ENCODE peak calls at places on chromosomes 1 and 21, in nine cellular contexts. T, J, A, M, R, I, V, P and Q are unnamed samples.

GRCh38 chr1:1399870-1400575 is 888 bp upstream of the CCNL2 start:
- DNase-seq in A (peak; percentile 77), T (no peak), V (no peak), J (no peak), P (no peak), R (no peak), I (no peak), M (peak; percentile 28), Q (peak; percentile 35)

GRCh38 chr1:228358039-228358763 is 48.4 kb downstream of the TRIM11 start:
- DNase-seq in T (no peak), M (no peak), P (no peak), R (no peak), J (no peak), I (no peak), V (no peak), A (no peak), Q (peak; percentile 42)

GRCh38 chr1:27508139-27508665 is 18.2 kb upstream of the WASF2 start:
- DNase-seq in V (no peak), A (no peak), J (no peak), M (no peak), R (no peak), T (no peak), I (no peak), P (no peak), Q (no peak)

GRCh38 chr1:14794136-14794768 is 195.8 kb downstream of the KAZN start:
- DNase-seq in R (no peak), J (no peak), V (no peak), P (no peak), M (peak; percentile 45), T (no peak), A (no peak), I (no peak), Q (no peak)

GRCh38 chr1:201123866-201124265 is 3.1 kb downstream of the ASCL5 start:
- DNase-seq in I (no peak), A (no peak), R (no peak), T (no peak), P (no peak), M (no peak), J (no peak), V (no peak), Q (no peak)

GRCh38 chr1:220680085-220680687 is 10.0 kb upstream of the C1orf115 start:
- DNase-seq in R (no peak), P (no peak), A (peak; percentile 32), J (peak; percentile 64), T (no peak), M (peak; percentile 50), I (no peak), V (no peak), Q (peak; percentile 43)

GRCh38 chr1:154697710-154698109 is 89.7 kb upstream of the ADAR start:
- DNase-seq in I (no peak), J (no peak), R (no peak), T (no peak), V (no peak), P (no peak), A (no peak), M (peak; percentile 35), Q (no peak)

GRCh38 chr1:15513192-15513591 is 10.8 kb downstream of the CASP9 start:
- DNase-seq in R (no peak), A (no peak), M (no peak), I (no peak), P (no peak), J (no peak), V (no peak), T (no peak), Q (no peak)

GRCh38 chr21:46515109-46515508 is 56.4 kb downstream of the DIP2A start:
- DNase-seq in I (no peak), A (no peak), R (peak; percentile 23), P (no peak), V (peak; percentile 32), M (peak; percentile 60), T (peak; percentile 40), J (no peak), Q (peak; percentile 10)

GRCh38 chr21:26686278-26686677 is 113.2 kb upstream of the CYYR1 start:
- DNase-seq in P (no peak), A (no peak), J (peak; percentile 20), M (peak; percentile 18), R (no peak), T (no peak), V (no peak), I (no peak), Q (peak; percentile 53)

GRCh38 chr1:58883037-58883887 is 99.4 kb upstream of the JUN start:
- DNase-seq in T (peak; percentile 69), V (peak; percentile 79), J (no peak), I (no peak), P (no peak), R (peak; percentile 10), M (peak; percentile 99), A (peak; percentile 58), Q (peak; percentile 95)